ENCODE peak calls at places on chromosomes 6 and 20, in eight cellular contexts. A, H, N, P, Y, T, S and E are unnamed samples. For H3K36me3, the result is how much of the 10 kb centered on the place peaks cover.

GRCh38 chr6:129321303-129321702 is 388.7 kb downstream of the ARHGAP18 start:
- DNase-seq in A (no peak), H (no peak), N (no peak), P (no peak), Y (no peak), T (no peak), S (no peak), E (no peak)

GRCh38 chr6:16761469-16762264 is 407 bp upstream of the ATXN1 start:
- DNase-seq in A (peak), H (peak), N (peak), P (peak), Y (peak), T (peak), S (peak), E (peak)

GRCh38 chr6:170347091-170347490 is 40.5 kb downstream of the FAM120B start:
- DNase-seq in A (no peak), H (no peak), N (peak), P (no peak), Y (no peak), T (no peak), S (no peak), E (no peak)

GRCh38 chr6:132812255-132812732 is 2.1 kb upstream of the RPS12 start:
- DNase-seq in A (no peak), H (peak), N (no peak), P (no peak), Y (no peak), T (no peak), S (no peak), E (no peak)

GRCh38 chr6:132491303-132491702 is 21.6 kb downstream of the STX7 start:
- DNase-seq in A (no peak), H (no peak), N (no peak), P (peak), Y (no peak), T (no peak), S (no peak), E (no peak)

GRCh38 chr20:16350465-16350864 is 222.8 kb downstream of the KIF16B start:
- DNase-seq in A (no peak), H (no peak), N (peak), P (no peak), Y (no peak), T (no peak), S (no peak), E (no peak)

GRCh38 chr6:83057705-83058321 is 7.8 kb downstream of the UBE3D start:
- DNase-seq in A (peak), H (peak), N (peak), P (peak), Y (no peak), T (no peak), S (no peak), E (no peak)

GRCh38 chr6:44094403-44095242 is 32.6 kb downstream of the MRPL14 start:
- DNase-seq in A (peak), H (peak), N (no peak), P (no peak), Y (no peak), T (no peak), S (no peak), E (no peak)

GRCh38 chr20:52410182-52410647 is 218.6 kb upstream of the ZFP64 start:
- DNase-seq in A (no peak), H (peak), N (no peak), P (peak), Y (no peak), T (no peak), S (no peak), E (no peak)

GRCh38 chr6:158812611-158813010 is 6.6 kb downstream of the EZR start:
- DNase-seq in A (no peak), H (no peak), N (no peak), P (no peak), Y (no peak), T (no peak), S (no peak), E (no peak)

GRCh38 chr6:104558746-104559145 is 301.0 kb downstream of the HACE1 start:
- DNase-seq in A (no peak), H (no peak), N (no peak), P (no peak), Y (no peak), T (no peak), S (no peak), E (no peak)

GRCh38 chr20:51116765-51117686 is 94.1 kb upstream of the KCNG1 start:
- DNase-seq in A (no peak), H (no peak), N (peak), P (no peak), Y (no peak), T (peak), S (no peak), E (no peak)

GRCh38 chr6:37711331-37711924 is 13.7 kb upstream of the MDGA1 start:
- DNase-seq in A (no peak), H (no peak), N (no peak), P (no peak), Y (no peak), T (no peak), S (no peak), E (no peak)

GRCh38 chr6:3773696-3774298 is 22.3 kb upstream of the PXDC1 start:
- DNase-seq in A (no peak), H (no peak), N (no peak), P (peak), Y (no peak), T (no peak), S (peak), E (no peak)

GRCh38 chr6:3209114-3210023 is 18.1 kb downstream of the TUBB2B start:
- DNase-seq in A (peak), H (peak), N (peak), P (no peak), Y (no peak), T (no peak), S (no peak), E (peak)

GRCh38 chr6:134002821-134003220 is 49.6 kb downstream of the SLC2A12 start:
- DNase-seq in A (no peak), H (no peak), N (no peak), P (no peak), Y (no peak), T (no peak), S (no peak), E (no peak)

GRCh38 chr20:24149175-24149574 is 160.6 kb upstream of the GGTLC1 start:
- DNase-seq in A (no peak), H (no peak), N (peak), P (no peak), Y (no peak), T (no peak), S (no peak), E (no peak)

GRCh38 chr20:50172347-50173013 is 18.1 kb upstream of the CEBPB start:
- DNase-seq in A (peak), H (peak), N (no peak), P (peak), Y (peak), T (peak), S (peak), E (no peak)

GRCh38 chr6:33849500-33850075 is 45.8 kb upstream of the MLN start:
- DNase-seq in A (no peak), H (no peak), N (no peak), P (no peak), Y (no peak), T (no peak), S (no peak), E (no peak)

GRCh38 chr20:43440531-43440930 is 17.2 kb upstream of the SRSF6 start:
- DNase-seq in A (no peak), H (no peak), N (no peak), P (no peak), Y (no peak), T (peak), S (no peak), E (no peak)

GRCh38 chr20:2751868-2752630 is 48.4 kb downstream of the CPXM1 start:
- DNase-seq in A (no peak), H (peak), N (peak), P (no peak), Y (peak), T (peak), S (peak), E (no peak)

GRCh38 chr20:22921595-22922421 is 113.3 kb upstream of the SSTR4 start:
- DNase-seq in A (no peak), H (no peak), N (peak), P (no peak), Y (no peak), T (no peak), S (no peak), E (no peak)

GRCh38 chr6:35790683-35791082 is 6.4 kb downstream of the CLPS start:
- DNase-seq in A (no peak), H (no peak), N (no peak), P (no peak), Y (no peak), T (no peak), S (no peak), E (no peak)

GRCh38 chr6:22598386-22598785 is 29.0 kb downstream of the HDGFL1 start:
- DNase-seq in A (no peak), H (no peak), N (no peak), P (no peak), Y (no peak), T (no peak), S (no peak), E (no peak)

GRCh38 chr20:51380401-51381385 is 161.8 kb downstream of the NFATC2 start:
- DNase-seq in A (no peak), H (no peak), N (no peak), P (no peak), Y (peak), T (peak), S (no peak), E (peak)

GRCh38 chr20:59120491-59120890 is 43.1 kb upstream of the ZNF831 start:
- DNase-seq in A (no peak), H (no peak), N (no peak), P (no peak), Y (no peak), T (no peak), S (no peak), E (peak)

GRCh38 chr6:149933036-149933435 is 8.8 kb upstream of the ULBP2 start:
- DNase-seq in A (no peak), H (no peak), N (no peak), P (no peak), Y (no peak), T (no peak), S (peak), E (no peak)

GRCh38 chr6:113774122-113774835 is 82.9 kb upstream of the MARCKS start:
- DNase-seq in A (no peak), H (peak), N (no peak), P (no peak), Y (no peak), T (no peak), S (no peak), E (no peak)

GRCh38 chr6:66970373-66970772 is 1263.3 kb upstream of the EYS start:
- DNase-seq in A (no peak), H (no peak), N (peak), P (no peak), Y (no peak), T (no peak), S (no peak), E (no peak)

GRCh38 chr20:3733119-3733995 is 872 bp downstream of the HSPA12B start:
- DNase-seq in A (no peak), H (no peak), N (no peak), P (no peak), Y (no peak), T (peak), S (no peak), E (no peak)

GRCh38 chr20:38870733-38871559 is 55.3 kb upstream of the FAM83D start:
- DNase-seq in A (peak), H (peak), N (peak), P (peak), Y (no peak), T (peak), S (no peak), E (no peak)

GRCh38 chr6:114083251-114083650 is 112.3 kb upstream of the HDAC2 start:
- DNase-seq in A (no peak), H (no peak), N (no peak), P (no peak), Y (no peak), T (no peak), S (no peak), E (no peak)

GRCh38 chr6:35293681-35294080 is 3.9 kb upstream of the DEF6 start:
- DNase-seq in A (no peak), H (no peak), N (no peak), P (no peak), Y (peak), T (no peak), S (no peak), E (no peak)

GRCh38 chr6:123333000-123333756 is 303.6 kb downstream of the TRDN start:
- DNase-seq in A (no peak), H (no peak), N (no peak), P (no peak), Y (no peak), T (no peak), S (no peak), E (no peak)

GRCh38 chr6:89924231-89924630 is 30.0 kb downstream of the GJA10 start:
- DNase-seq in A (no peak), H (no peak), N (no peak), P (no peak), Y (no peak), T (no peak), S (no peak), E (no peak)

GRCh38 chr6:93496548-93496947 is 77.2 kb upstream of the EPHA7 start:
- DNase-seq in A (no peak), H (no peak), N (peak), P (no peak), Y (no peak), T (no peak), S (no peak), E (no peak)

GRCh38 chr6:131937703-131938631 is 13.2 kb downstream of the CCN2 start:
- DNase-seq in A (no peak), H (no peak), N (peak), P (no peak), Y (no peak), T (no peak), S (no peak), E (no peak)

GRCh38 chr6:24761193-24761835 is 13.4 kb upstream of the GMNN start:
- DNase-seq in A (peak), H (no peak), N (no peak), P (no peak), Y (no peak), T (no peak), S (no peak), E (no peak)

GRCh38 chr6:90494067-90494773 is 92.7 kb downstream of the MAP3K7 start:
- DNase-seq in A (no peak), H (no peak), N (no peak), P (no peak), Y (no peak), T (no peak), S (no peak), E (no peak)

GRCh38 chr6:69758214-69758613 is 38.6 kb downstream of the LMBRD1 start:
- DNase-seq in A (no peak), H (no peak), N (no peak), P (no peak), Y (no peak), T (no peak), S (no peak), E (no peak)

GRCh38 chr6:69756907-69757306 is 39.9 kb downstream of the LMBRD1 start:
- DNase-seq in A (no peak), H (no peak), N (no peak), P (no peak), Y (no peak), T (no peak), S (no peak), E (no peak)

DNA sequence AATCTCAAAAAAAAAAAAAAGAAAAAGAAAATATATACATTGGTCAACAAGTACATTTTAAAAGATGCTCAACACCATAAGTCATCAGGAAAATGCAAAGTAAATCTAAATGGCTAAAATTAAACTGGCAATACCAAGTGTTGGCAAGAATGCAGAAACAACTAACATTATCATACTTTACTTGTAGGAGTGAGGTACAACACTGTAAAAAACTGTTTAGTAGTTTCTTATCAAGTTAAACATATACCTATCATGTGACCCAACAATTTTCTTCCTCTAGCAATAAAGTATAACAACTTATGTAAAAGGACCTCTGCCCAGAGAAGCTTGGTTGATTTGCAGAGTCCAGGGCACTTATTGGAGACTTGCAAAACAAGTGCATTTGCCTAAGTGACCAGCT is 40.5 kb downstream of the LMBRD1 start:
- DNase-seq in A (no peak), H (no peak), N (no peak), P (no peak), Y (no peak), T (no peak), S (no peak), E (no peak)
- H3K4me3 ChIP-seq in A (no peak), H (no peak), N (no peak), P (no peak), Y (no peak), T (no peak), S (no peak), E (no peak)

GRCh38 chr6:68572525-68572924 is 62.6 kb upstream of the ADGRB3 start:
- DNase-seq in A (no peak), H (peak), N (peak), P (no peak), Y (no peak), T (no peak), S (no peak), E (no peak)
- TF ChIP-seq CTCF in A (peak), H (peak), N (peak), P (peak), Y (no peak), T (no peak), S (no peak), E (peak)

GRCh38 chr20:37308098-37309050 is 18.9 kb downstream of the MANBAL start:
- DNase-seq in A (no peak), H (peak), N (no peak), P (peak), Y (peak), T (no peak), S (peak), E (peak)

GRCh38 chr20:37305839-37306238 is 16.4 kb downstream of the MANBAL start:
- DNase-seq in A (no peak), H (no peak), N (no peak), P (no peak), Y (peak), T (no peak), S (peak), E (no peak)

GRCh38 chr20:37303637-37304036 is 14.2 kb downstream of the MANBAL start:
- DNase-seq in A (peak), H (no peak), N (no peak), P (no peak), Y (peak), T (no peak), S (peak), E (no peak)

GRCh38 chr20:37302981-37303380 is 13.5 kb downstream of the MANBAL start:
- DNase-seq in A (no peak), H (no peak), N (no peak), P (no peak), Y (peak), T (no peak), S (peak), E (no peak)

GRCh38 chr20:37305079-37305478 is 15.6 kb downstream of the MANBAL start:
- DNase-seq in A (no peak), H (no peak), N (no peak), P (no peak), Y (peak), T (no peak), S (peak), E (no peak)
- H3K36me3 ChIP-seq in A (under half), H (under half), N (under half), P (under half), Y (under half), T (half or more), S (half or more), E (under half)

DNA sequence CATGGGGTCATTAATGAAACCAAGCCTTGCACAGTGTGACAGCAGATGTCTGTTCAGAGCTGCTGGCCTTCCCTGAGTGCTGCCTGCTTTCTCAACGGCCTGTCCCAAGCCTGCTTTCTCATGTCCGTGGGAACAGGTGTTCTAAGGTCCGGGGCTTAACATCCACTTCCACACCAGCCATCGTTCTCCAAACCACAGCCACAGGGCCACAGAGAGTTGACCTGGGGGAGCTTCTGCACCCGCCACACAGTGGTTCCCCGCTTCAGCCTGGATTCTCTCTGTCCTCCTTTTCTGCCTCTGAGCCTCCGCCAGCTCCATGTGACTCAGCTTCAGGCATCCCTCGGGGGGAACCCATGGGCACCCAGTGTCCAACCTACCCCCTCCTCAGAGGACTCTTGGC is 26.9 kb upstream of the PPP1R3G start:
- DNase-seq in A (no peak), H (no peak), N (peak), P (no peak), Y (no peak), T (no peak), S (no peak), E (no peak)
- H3K4me3 ChIP-seq in A (no peak), H (no peak), N (no peak), P (no peak), Y (no peak), T (no peak), S (no peak), E (no peak)

GRCh38 chr6:163419413-163420314 is 5.1 kb downstream of the QKI start:
- DNase-seq in A (no peak), H (no peak), N (peak), P (no peak), Y (no peak), T (no peak), S (no peak), E (no peak)

GRCh38 chr6:163420315-163420667 is 5.8 kb downstream of the QKI start:
- DNase-seq in A (no peak), H (no peak), N (no peak), P (no peak), Y (no peak), T (no peak), S (no peak), E (no peak)

GRCh38 chr6:163423696-163424095 is 9.2 kb downstream of the QKI start:
- DNase-seq in A (no peak), H (no peak), N (no peak), P (no peak), Y (no peak), T (no peak), S (no peak), E (no peak)

GRCh38 chr6:163418273-163419029 is 3.9 kb downstream of the QKI start:
- DNase-seq in A (no peak), H (no peak), N (no peak), P (no peak), Y (no peak), T (no peak), S (no peak), E (no peak)

DNA sequence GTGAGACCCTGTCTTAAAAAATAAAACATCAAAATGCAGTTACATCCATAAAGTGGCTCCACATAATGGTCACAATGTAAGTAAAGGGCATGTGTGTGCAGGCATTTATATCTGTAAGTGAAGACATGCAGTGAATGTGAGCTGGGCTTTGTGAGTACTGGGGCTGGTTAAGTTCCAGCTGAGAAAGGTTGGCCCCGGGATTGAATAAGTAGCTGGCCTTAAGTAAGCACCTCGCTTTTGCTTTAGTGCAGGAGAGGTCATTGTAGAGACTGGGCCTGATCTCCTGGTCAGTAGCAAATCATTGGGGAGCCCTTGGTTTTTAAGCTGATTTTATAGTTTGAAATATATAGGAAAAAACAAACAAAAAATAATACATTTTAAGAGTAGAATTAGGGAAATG is 8.1 kb downstream of the QKI start:
- DNase-seq in A (no peak), H (no peak), N (no peak), P (no peak), Y (no peak), T (no peak), S (no peak), E (no peak)
- TF ChIP-seq CTCF in A (no peak), H (no peak), N (no peak), P (no peak), Y (no peak), T (no peak), S (no peak), E (no peak)